ENCODE peak calls at places on chromosome 4, in seven cellular contexts. I is body of pancreas; Y is psoas muscle; R is PC-3; P is MG63; Z is CD4-positive, alpha-beta T cell; A is endothelial cell of umbilical vein. X is an unnamed sample. For H3K9me3, the result is how much of the 10 kb centered on the place peaks cover.

GRCh38 chr4:149735796-149736195 is 79.8 kb downstream of the IQCM start:
- DNase-seq in Y (no peak), Z (no peak), R (peak), I (no peak), P (no peak), A (no peak), X (no peak)

GRCh38 chr4:148054275-148054674 is 322.4 kb downstream of the ARHGAP10 start:
- DNase-seq in I (no peak), Z (no peak), P (no peak), R (peak), Y (no peak), A (peak), X (no peak)

GRCh38 chr4:137608085-137608484 is 75.8 kb upstream of the PCDH18 start:
- DNase-seq in R (peak), I (no peak), Z (no peak), A (no peak), Y (peak), P (no peak), X (no peak)

GRCh38 chr4:170675568-170676262 is 586.0 kb upstream of the AADAT start:
- DNase-seq in Z (no peak), R (peak), I (no peak), Y (no peak), A (no peak), P (no peak), X (no peak)

GRCh38 chr4:74056114-74056857 is 17.8 kb upstream of the CXCL3 start:
- DNase-seq in A (no peak), Z (no peak), R (peak), Y (no peak), I (no peak), P (no peak), X (no peak)

GRCh38 chr4:78432896-78433295 is 118.7 kb upstream of the ANXA3 start:
- DNase-seq in A (no peak), I (no peak), P (no peak), Y (no peak), R (no peak), Z (no peak), X (no peak)

GRCh38 chr4:76301068-76301774 is 5.3 kb upstream of the STBD1 start:
- DNase-seq in I (peak), P (peak), A (no peak), Z (no peak), R (peak), Y (peak), X (no peak)

GRCh38 chr4:185275501-185275900 is 66.1 kb downstream of the SNX25 start:
- DNase-seq in Z (no peak), A (no peak), Y (no peak), R (no peak), I (no peak), P (no peak), X (no peak)

DNA sequence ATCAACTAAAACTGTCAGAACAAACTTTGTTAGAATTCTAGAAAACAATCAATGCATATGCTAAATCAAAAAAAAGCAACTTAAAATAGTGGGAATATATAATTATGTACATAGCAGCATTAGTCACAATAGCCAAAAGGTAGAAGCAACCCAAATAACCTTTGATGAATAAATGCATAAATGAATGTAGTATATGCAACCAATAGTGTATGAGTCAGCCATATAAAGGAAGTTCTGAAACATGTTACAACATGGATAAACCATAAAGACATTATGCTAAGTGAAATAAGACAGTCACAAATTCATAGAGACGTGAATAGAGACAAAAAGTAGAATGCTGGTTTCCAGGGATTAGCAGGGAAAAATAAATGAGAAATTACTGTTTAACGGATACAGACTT is 762.8 kb upstream of the INTU start:
- DNase-seq in Y (no peak), A (no peak), Z (no peak), R (peak), P (no peak), I (no peak), X (no peak)
- H3K9me3 ChIP-seq in Y (under half), A (under half), Z (under half), R (under half), P (under half), I (under half), X (under half)

GRCh38 chr4:6824071-6824470 is 41.5 kb downstream of the KIAA0232 start:
- DNase-seq in P (no peak), I (no peak), Y (no peak), A (peak), R (peak), Z (no peak), X (no peak)

GRCh38 chr4:6824772-6825402 is 42.4 kb downstream of the KIAA0232 start:
- DNase-seq in A (no peak), R (peak), Z (no peak), P (no peak), I (no peak), Y (no peak), X (no peak)

GRCh38 chr4:6825403-6825802 is 42.9 kb downstream of the KIAA0232 start:
- DNase-seq in I (no peak), Z (no peak), R (no peak), Y (no peak), P (no peak), A (no peak), X (no peak)

GRCh38 chr4:6819295-6819694 is 36.8 kb downstream of the KIAA0232 start:
- DNase-seq in A (no peak), Y (no peak), P (no peak), R (no peak), Z (no peak), I (no peak), X (no peak)

DNA sequence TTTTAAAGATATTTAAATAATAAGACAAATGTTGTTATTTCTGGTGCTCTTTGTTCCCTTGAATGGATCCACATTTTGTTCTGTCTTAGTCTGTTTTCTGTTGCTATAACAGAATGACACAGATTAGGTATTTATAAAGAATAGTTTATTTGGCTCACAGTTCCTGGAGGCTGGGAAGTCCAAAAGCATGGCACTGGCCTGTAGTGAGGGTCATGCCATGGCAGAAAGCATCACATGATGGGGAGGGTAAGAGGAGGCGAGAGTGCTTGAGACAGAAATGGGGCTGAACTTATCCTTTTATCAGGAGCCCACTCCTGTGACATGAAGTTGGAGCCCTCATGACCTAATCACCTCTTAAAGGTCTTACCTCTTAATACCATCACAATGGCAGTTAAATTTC is 38.2 kb downstream of the KIAA0232 start:
- DNase-seq in Z (no peak), R (no peak), Y (no peak), I (no peak), P (no peak), A (no peak), X (no peak)
- H3K9me3 ChIP-seq in Z (under half), R (under half), Y (under half), I (under half), P (under half), A (under half), X (under half)

GRCh38 chr4:81003549-81004240 is 26.8 kb upstream of the BMP3 start:
- DNase-seq in I (no peak), P (no peak), R (no peak), A (no peak), Z (no peak), Y (no peak), X (peak)
- H3K9me3 ChIP-seq in I (under half), P (under half), R (under half), A (under half), Z (under half), Y (under half), X (under half)

DNA sequence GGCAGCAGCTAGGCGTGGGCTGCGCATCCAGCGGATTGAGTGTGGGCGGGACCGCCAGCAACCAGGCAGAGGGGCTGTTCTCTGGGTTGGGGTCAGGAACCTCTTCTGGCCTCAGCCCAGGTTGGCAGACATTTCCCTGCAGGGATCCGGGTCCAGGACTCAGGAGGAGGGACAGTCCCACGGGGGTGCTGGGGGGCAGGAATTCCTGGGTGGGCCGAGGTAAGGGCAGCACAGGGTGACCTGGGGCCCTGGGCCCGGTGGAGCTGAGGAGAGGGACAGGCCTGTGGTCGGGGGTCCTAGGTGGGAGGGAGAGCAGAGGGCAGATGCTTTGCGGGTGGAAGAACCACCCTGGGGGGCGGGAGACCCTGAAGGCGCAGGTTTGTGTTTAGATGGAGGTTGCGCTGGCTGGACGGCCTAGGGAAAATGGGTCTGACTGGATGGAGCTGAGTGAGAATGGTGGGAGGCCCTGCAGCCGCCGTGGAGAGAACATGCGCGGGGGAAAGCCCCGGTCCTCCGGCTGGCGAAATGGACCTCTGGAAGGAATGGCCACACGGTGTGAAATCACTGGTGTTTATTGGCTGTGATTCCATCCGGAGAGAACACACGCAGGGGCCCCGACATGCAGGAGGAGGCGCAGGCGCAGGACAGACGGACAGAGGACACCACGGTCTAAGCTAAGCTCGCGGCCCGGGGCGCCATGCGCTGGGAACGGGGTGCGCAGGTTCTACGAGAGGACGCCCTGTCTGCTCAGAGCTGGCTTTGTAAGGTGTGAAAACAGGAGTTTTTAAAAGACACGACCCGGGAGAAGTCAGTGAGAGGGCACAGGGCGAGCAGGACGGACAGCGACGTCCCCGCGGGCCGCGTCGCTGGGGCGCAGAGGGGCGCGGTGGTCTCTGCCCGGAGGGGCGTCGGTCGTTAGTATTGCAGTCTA is 41.3 kb downstream of the CPLX1 start:
- DNase-seq in Z (no peak), Y (no peak), A (no peak), P (no peak), I (no peak), R (no peak), X (no peak)
- H3K9me3 ChIP-seq in Z (under half), Y (under half), A (under half), P (under half), I (under half), R (under half), X (under half)

X was measured in transverse colon.